ENCODE peak calls at places on chromosomes 2 and 18, in four cellular contexts. L, E, U and Y are unnamed samples.

GRCh38 chr2:179336782-179337534 is 72.3 kb upstream of the SESTD1 start:
- DNase-seq in L (no peak), E (no peak), U (peak; percentile 74), Y (no peak)

GRCh38 chr2:237096201-237096600 is 10.5 kb downstream of the COPS8 start:
- DNase-seq in L (no peak), E (no peak), U (peak; percentile 57), Y (no peak)

GRCh38 chr18:5196253-5197031 is 615 bp downstream of the AKAIN1 start:
- DNase-seq in L (peak; percentile 12), E (no peak), U (no peak), Y (no peak)

GRCh38 chr2:179376881-179377280 is 112.2 kb upstream of the SESTD1 start:
- DNase-seq in L (no peak), E (peak; percentile 26), U (peak; percentile 9), Y (no peak)

GRCh38 chr18:3603460-3604259 is 153.7 kb downstream of the TGIF1 start:
- DNase-seq in L (peak; percentile 79), E (peak; percentile 91), U (peak; percentile 98), Y (peak; percentile 97)

GRCh38 chr2:44033947-44034346 is 38.2 kb upstream of the LRPPRC start:
- DNase-seq in L (no peak), E (no peak), U (no peak), Y (no peak)

GRCh38 chr2:208183937-208184336 is 5.9 kb downstream of the C2orf80 start:
- DNase-seq in L (no peak), E (no peak), U (no peak), Y (no peak)

GRCh38 chr2:97011977-97012569 is 25.7 kb upstream of the FAM178B start:
- DNase-seq in L (peak; percentile 16), E (peak; percentile 38), U (peak; percentile 75), Y (peak; percentile 21)

GRCh38 chr2:27428978-27429541 is 629 bp downstream of the NRBP1 start:
- DNase-seq in L (peak; percentile 90), E (peak; percentile 55), U (peak; percentile 79), Y (peak; percentile 40)
- H3K4me3 ChIP-seq in L (peak overlapping the region; percentile 76), E (peak overlapping the region; percentile 80), U (peak overlapping the region; percentile 84), Y (peak overlapping the region; percentile 90)

GRCh38 chr18:46468431-46469180 is 188.4 kb downstream of the LOXHD1 start:
- DNase-seq in L (no peak), E (no peak), U (no peak), Y (no peak)
- TF ChIP-seq CTCF in L (no peak), E (no peak), U (no peak), Y (no peak)

GRCh38 chr2:152176113-152176714 is 651 bp upstream of the STAM2 start:
- DNase-seq in L (no peak), E (no peak), U (peak; percentile 24), Y (no peak)
- H3K4me3 ChIP-seq in L (peak overlapping the region; percentile 24), E (peak overlapping the region; percentile 90), U (peak overlapping the region; percentile 80), Y (peak overlapping the region; percentile 93)

DNA sequence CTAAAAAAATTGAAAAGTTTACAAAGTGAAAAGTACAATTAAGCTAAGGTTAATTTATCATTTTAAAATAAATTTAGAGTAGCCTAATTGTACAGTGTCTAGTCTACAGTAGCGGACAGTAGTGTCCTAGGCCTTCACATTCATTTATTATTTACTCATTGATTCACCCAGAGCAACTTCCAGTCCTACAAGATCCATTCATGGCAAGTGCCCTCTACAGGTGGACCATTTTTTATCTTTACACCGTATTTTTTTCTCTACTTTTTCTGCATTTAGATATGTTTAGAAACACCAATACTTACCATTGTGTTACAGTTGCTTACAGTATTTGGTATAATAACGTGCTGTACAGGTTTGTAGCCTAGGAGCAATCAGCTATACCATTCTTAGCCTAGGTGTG is 84.1 kb downstream of the TSN start:
- DNase-seq in L (no peak), E (no peak), U (no peak), Y (no peak)
- TF ChIP-seq CTCF in L (no peak), E (no peak), U (no peak), Y (peak; percentile 9)

GRCh38 chr2:162344617-162344950 is 652 bp downstream of the GCA start:
- DNase-seq in L (no peak), E (no peak), U (no peak), Y (no peak)
- H3K4me3 ChIP-seq in L (peak overlapping the region; percentile 83), E (peak overlapping the region; percentile 82), U (peak overlapping the region; percentile 82), Y (peak overlapping the region; percentile 91)

DNA sequence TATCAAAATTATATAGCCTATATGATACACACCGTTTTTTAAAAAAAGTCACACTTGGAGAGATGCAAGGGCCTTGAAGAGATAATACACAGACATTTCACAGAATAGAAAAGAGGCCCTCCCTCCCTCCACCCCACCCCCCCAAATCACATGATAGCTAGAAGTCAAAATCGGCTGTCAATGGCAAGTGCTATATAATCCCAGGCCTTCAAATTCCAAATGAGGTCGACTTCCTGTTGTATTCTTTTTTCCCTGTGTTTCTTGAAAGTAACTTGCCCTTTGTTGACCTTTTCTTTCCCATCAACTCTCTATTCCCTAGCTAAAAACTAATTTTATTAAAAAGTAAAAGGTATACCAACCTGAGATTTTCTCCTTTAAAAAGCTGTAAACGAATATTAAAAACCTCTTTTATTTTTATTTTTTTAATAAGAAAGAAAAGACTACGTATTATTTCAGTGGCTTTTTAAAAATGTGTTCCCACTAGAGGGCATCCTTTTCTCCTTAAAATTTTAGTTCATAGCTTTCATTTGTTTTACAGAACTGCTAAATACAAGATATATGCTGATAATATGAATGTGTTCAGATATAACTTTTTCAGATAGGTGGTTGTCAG is 46.6 kb downstream of the KCMF1 start:
- DNase-seq in L (no peak), E (no peak), U (no peak), Y (no peak)
- TF ChIP-seq CTCF in L (no peak), E (peak; percentile 49), U (peak; percentile 39), Y (peak; percentile 27)

GRCh38 chr18:34494359-34494696 is 215.8 kb upstream of the DTNA start:
- DNase-seq in L (peak; percentile 31), E (no peak), U (no peak), Y (no peak)
- H3K4me3 ChIP-seq in L (peak overlapping the region; percentile 62), E (no peak overlapping the region), U (no peak overlapping the region), Y (peak overlapping the region; percentile 73)